ENCODE peak calls at places on chromosomes 3 and 15, in ten cellular contexts. I is effector memory CD4-positive, alpha-beta T cell; V is fibroblast of lung; L is tibial nerve; H is IMR-90; O is pancreas; G is hepatocyte; U is body of pancreas; Z is neural progenitor cell; N is PC-3. B is an unnamed sample.
A peak's percentile ranks its signal among the peaks of the same experiment; 100 is the strongest.

GRCh38 chr15:56616551-56616950 is 116.8 kb downstream of the ZNF280D start:
- DNase-seq in I (no peak), V (no peak), L (no peak), H (no peak), O (no peak), G (peak; percentile 5), U (no peak), Z (peak; percentile 14), N (no peak), B (no peak)

GRCh38 chr3:190695225-190695624 is 167.3 kb downstream of the GMNC start:
- DNase-seq in I (no peak), V (no peak), L (no peak), H (peak; percentile 12), O (no peak), G (no peak), U (no peak), Z (no peak), N (no peak), B (no peak)

GRCh38 chr15:76376816-76377215 is 40.2 kb downstream of the ISL2 start:
- DNase-seq in I (no peak), V (no peak), L (no peak), H (peak; percentile 46), O (no peak), G (no peak), U (no peak), Z (no peak), N (no peak), B (no peak)

GRCh38 chr15:48645558-48646330 is at the start of gene FBN1:
- DNase-seq in I (no peak), V (peak; percentile 93), L (peak; percentile 67), H (peak; percentile 90), O (no peak), G (peak; percentile 84), U (peak; percentile 29), Z (peak; percentile 94), N (peak; percentile 28), B (no peak)

GRCh38 chr15:69910511-69910910 is 187.2 kb downstream of the TLE3 start:
- DNase-seq in I (no peak), V (no peak), L (no peak), H (no peak), O (no peak), G (no peak), U (no peak), Z (peak; percentile 53), N (no peak), B (no peak)

GRCh38 chr3:150743508-150743907 is 19.5 kb downstream of the SIAH2 start:
- DNase-seq in I (no peak), V (peak; percentile 76), L (no peak), H (peak; percentile 51), O (no peak), G (no peak), U (no peak), Z (no peak), N (peak; percentile 65), B (no peak)

GRCh38 chr3:10365791-10366190 is 44.9 kb upstream of the SEC13 start:
- DNase-seq in I (no peak), V (peak; percentile 63), L (no peak), H (peak; percentile 82), O (no peak), G (no peak), U (no peak), Z (no peak), N (no peak), B (no peak)

GRCh38 chr3:30852833-30853232 is 41.6 kb downstream of the GADL1 start:
- DNase-seq in I (no peak), V (no peak), L (no peak), H (no peak), O (no peak), G (no peak), U (no peak), Z (no peak), N (no peak), B (no peak)

GRCh38 chr3:192188218-192188835 is 539.0 kb downstream of the FGF12 start:
- DNase-seq in I (no peak), V (peak; percentile 34), L (no peak), H (peak; percentile 4), O (peak; percentile 21), G (peak; percentile 81), U (peak; percentile 80), Z (peak; percentile 80), N (peak; percentile 71), B (no peak)

GRCh38 chr15:81407679-81408078 is 33.7 kb upstream of the TMC3 start:
- DNase-seq in I (no peak), V (no peak), L (no peak), H (no peak), O (no peak), G (no peak), U (no peak), Z (no peak), N (no peak), B (no peak)

GRCh38 chr3:65915477-65915876 is 123.2 kb downstream of the MAGI1 start:
- DNase-seq in I (no peak), V (no peak), L (no peak), H (no peak), O (no peak), G (no peak), U (no peak), Z (no peak), N (no peak), B (no peak)

GRCh38 chr15:28935316-28935715 is 49.5 kb downstream of the APBA2 start:
- DNase-seq in I (no peak), V (no peak), L (no peak), H (no peak), O (no peak), G (no peak), U (no peak), Z (no peak), N (no peak), B (peak; percentile 35)

GRCh38 chr3:70281663-70282062 is 30.8 kb downstream of the MDFIC2 start:
- DNase-seq in I (no peak), V (peak; percentile 72), L (no peak), H (peak; percentile 15), O (no peak), G (peak; percentile 8), U (no peak), Z (no peak), N (peak; percentile 84), B (no peak)

GRCh38 chr3:16286161-16286560 is 21.1 kb downstream of the OXNAD1 start:
- DNase-seq in I (peak; percentile 47), V (no peak), L (no peak), H (no peak), O (no peak), G (no peak), U (no peak), Z (no peak), N (no peak), B (peak; percentile 85)
- H3K4me1 ChIP-seq in I (peaks cover 34% of the 10 kb centered on the region), V (no peaks in the 10 kb centered on the region), L (peaks cover 8% of the 10 kb centered on the region), H (peaks cover 2% of the 10 kb centered on the region), O (no peaks in the 10 kb centered on the region), G (no peaks in the 10 kb centered on the region), U (no peaks in the 10 kb centered on the region), Z (no peaks in the 10 kb centered on the region), N (no peaks in the 10 kb centered on the region), B (peaks cover 26% of the 10 kb centered on the region)

GRCh38 chr3:128709506-128710210 is 16.3 kb upstream of the RAB7A start:
- DNase-seq in I (no peak), V (no peak), L (no peak), H (no peak), O (no peak), G (no peak), U (no peak), Z (no peak), N (peak; percentile 87), B (no peak)
- H3K4me1 ChIP-seq in I (no peaks in the 10 kb centered on the region), V (no peaks in the 10 kb centered on the region), L (no peaks in the 10 kb centered on the region), H (no peaks in the 10 kb centered on the region), O (no peaks in the 10 kb centered on the region), G (no peaks in the 10 kb centered on the region), U (no peaks in the 10 kb centered on the region), Z (no peaks in the 10 kb centered on the region), N (peaks cover 20% of the 10 kb centered on the region), B (peaks cover 3% of the 10 kb centered on the region)

DNA sequence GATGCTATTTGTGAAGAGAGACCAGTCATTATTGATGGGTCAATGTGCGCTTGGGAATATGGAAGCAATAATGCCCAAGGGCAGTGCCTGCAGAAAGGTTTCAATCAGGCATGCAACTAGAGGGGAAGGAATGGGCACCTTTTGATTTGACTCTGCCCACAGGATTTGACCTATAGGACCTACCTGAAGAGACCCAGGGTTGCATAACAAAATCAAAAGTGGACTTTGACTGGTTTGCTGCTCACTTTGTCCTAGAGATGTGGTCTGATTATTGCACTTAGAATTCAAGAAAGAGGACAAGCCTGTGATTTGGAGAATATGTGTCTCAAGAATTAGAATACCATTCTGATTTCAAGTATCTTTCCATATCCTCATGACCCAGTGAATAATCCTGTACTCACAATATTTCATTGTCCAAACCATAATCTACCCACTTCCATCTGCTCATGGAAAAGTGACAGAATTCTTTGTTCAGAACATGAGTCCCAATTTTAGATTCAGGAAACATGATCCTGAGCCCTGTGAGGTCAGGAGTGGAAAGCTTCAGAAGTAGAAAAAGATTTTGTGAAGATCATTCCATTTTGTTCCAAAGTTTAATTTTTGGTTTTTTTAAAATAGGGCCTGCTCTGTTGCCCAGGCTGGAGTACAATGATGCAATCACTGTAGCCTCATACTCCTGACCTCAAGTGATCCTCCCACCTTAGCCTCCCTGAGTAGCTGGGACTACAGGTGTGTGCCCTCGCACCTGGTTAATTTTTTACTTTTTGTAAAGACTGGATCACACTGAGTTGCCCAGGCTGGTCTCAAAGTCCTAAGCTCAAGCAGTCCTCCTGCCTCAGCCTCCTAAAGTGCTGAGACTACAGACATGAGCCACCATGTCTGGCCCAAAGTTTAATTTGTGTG is 151.3 kb upstream of the NR2E3 start:
- DNase-seq in I (no peak), V (no peak), L (no peak), H (no peak), O (no peak), G (no peak), U (no peak), Z (no peak), N (no peak), B (no peak)
- H3K4me1 ChIP-seq in I (no peaks in the 10 kb centered on the region), V (no peaks in the 10 kb centered on the region), L (no peaks in the 10 kb centered on the region), H (peaks cover 2% of the 10 kb centered on the region), O (no peaks in the 10 kb centered on the region), G (no peaks in the 10 kb centered on the region), U (peaks cover 5% of the 10 kb centered on the region), Z (no peaks in the 10 kb centered on the region), N (no peaks in the 10 kb centered on the region), B (no peaks in the 10 kb centered on the region)

GRCh38 chr3:18030371-18030870 is 288.0 kb upstream of the TBC1D5 start:
- DNase-seq in I (no peak), V (no peak), L (no peak), H (no peak), O (no peak), G (no peak), U (no peak), Z (no peak), N (no peak), B (no peak)

GRCh38 chr3:18024715-18025114 is 282.3 kb upstream of the TBC1D5 start:
- DNase-seq in I (no peak), V (no peak), L (no peak), H (no peak), O (no peak), G (no peak), U (no peak), Z (no peak), N (no peak), B (no peak)

DNA sequence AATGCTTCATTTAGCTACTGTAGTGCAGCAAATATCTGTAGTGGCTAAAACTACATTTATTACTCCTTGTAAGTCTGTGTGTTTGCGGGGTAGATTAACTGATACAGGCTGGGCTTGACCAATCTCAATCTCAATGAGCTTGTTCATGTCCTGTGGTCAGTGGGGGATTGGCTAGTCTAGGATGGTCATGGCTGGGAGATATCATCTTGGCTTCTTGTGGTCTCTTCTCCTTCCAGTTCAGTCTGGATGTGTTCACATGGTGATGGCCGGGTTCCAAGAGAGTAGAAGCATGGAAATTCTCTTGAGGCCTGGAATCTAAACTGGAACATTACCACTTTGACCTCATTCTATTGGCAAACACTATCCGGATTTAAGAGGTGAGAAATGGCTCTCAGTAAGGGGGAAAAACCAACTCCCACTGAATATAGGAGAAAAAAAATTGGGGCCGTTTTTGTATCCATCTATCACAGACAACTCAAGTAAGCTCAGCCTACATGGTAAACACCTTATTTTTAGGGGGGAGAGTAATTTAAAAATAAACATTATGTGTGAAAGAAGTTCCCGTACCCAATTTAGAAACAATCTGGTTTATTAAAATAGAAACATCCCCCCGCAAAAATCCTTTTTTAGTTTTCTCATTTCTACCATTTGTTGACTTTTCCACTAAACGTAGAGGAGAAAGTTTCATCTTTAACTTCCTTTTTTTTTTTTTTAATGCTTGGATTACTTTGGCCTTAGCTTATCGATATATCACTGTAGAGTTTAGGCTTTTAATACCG is 284.9 kb upstream of the TBC1D5 start:
- DNase-seq in I (no peak), V (peak; percentile 87), L (no peak), H (no peak), O (no peak), G (no peak), U (no peak), Z (no peak), N (no peak), B (no peak)
- H3K4me1 ChIP-seq in I (no peaks in the 10 kb centered on the region), V (no peaks in the 10 kb centered on the region), L (no peaks in the 10 kb centered on the region), H (no peaks in the 10 kb centered on the region), O (no peaks in the 10 kb centered on the region), G (no peaks in the 10 kb centered on the region), U (no peaks in the 10 kb centered on the region), Z (peaks cover 3% of the 10 kb centered on the region), N (no peaks in the 10 kb centered on the region), B (no peaks in the 10 kb centered on the region)